ENCODE peak calls at places on chromosomes 1 and 21, in seven cellular contexts. One of them, this sample, is unnamed.

GRCh38 chr1:183610053-183610452 is 19.8 kb upstream of the NCF2 start:
- DNase-seq in NCI-H1105: no peak
- DNase-seq in Ammon's horn: no peak
- DNase-seq in Right ventricle myocardium superior: no peak
- DNase-seq in lung microvascular endothelial cell: peak
- DNase-seq in NCI-H1092 treated with DMSO at 0.1 percent for 48 hours: no peak
- DNase-seq in AG20443: peak
- DNase-seq in this sample: no peak

GRCh38 chr1:156694563-156694962 is 10.8 kb downstream of the CRABP2 start:
- DNase-seq in NCI-H1105: no peak
- DNase-seq in NCI-H1092 treated with DMSO at 0.1 percent for 48 hours: no peak
- DNase-seq in Ammon's horn: no peak
- DNase-seq in lung microvascular endothelial cell: no peak
- DNase-seq in AG20443: no peak
- DNase-seq in Right ventricle myocardium superior: no peak
- DNase-seq in this sample: no peak

GRCh38 chr21:14603202-14603601 is 57.1 kb upstream of the SAMSN1 start:
- DNase-seq in Ammon's horn: no peak
- DNase-seq in AG20443: no peak
- DNase-seq in NCI-H1105: no peak
- DNase-seq in Right ventricle myocardium superior: no peak
- DNase-seq in NCI-H1092 treated with DMSO at 0.1 percent for 48 hours: no peak
- DNase-seq in lung microvascular endothelial cell: peak
- DNase-seq in this sample: no peak

GRCh38 chr1:239725371-239725770 is 339.0 kb downstream of the CHRM3 start:
- DNase-seq in Ammon's horn: no peak
- DNase-seq in lung microvascular endothelial cell: no peak
- DNase-seq in Right ventricle myocardium superior: no peak
- DNase-seq in AG20443: no peak
- DNase-seq in NCI-H1105: no peak
- DNase-seq in NCI-H1092 treated with DMSO at 0.1 percent for 48 hours: no peak
- DNase-seq in this sample: no peak

GRCh38 chr1:234978397-234979291 is 150.0 kb downstream of the TOMM20 start:
- DNase-seq in AG20443: no peak
- DNase-seq in NCI-H1092 treated with DMSO at 0.1 percent for 48 hours: peak
- DNase-seq in Right ventricle myocardium superior: peak
- DNase-seq in lung microvascular endothelial cell: peak
- DNase-seq in Ammon's horn: peak
- DNase-seq in NCI-H1105: no peak
- DNase-seq in this sample: no peak

GRCh38 chr1:3062616-3063378 is 6.2 kb upstream of the PRDM16 start:
- DNase-seq in NCI-H1092 treated with DMSO at 0.1 percent for 48 hours: no peak
- DNase-seq in Ammon's horn: no peak
- DNase-seq in AG20443: no peak
- DNase-seq in lung microvascular endothelial cell: no peak
- DNase-seq in NCI-H1105: no peak
- DNase-seq in Right ventricle myocardium superior: peak
- DNase-seq in this sample: no peak

GRCh38 chr21:42534901-42535378 is 21.3 kb downstream of the SLC37A1 start:
- DNase-seq in NCI-H1092 treated with DMSO at 0.1 percent for 48 hours: no peak
- DNase-seq in lung microvascular endothelial cell: no peak
- DNase-seq in Right ventricle myocardium superior: no peak
- DNase-seq in AG20443: no peak
- DNase-seq in NCI-H1105: no peak
- DNase-seq in Ammon's horn: no peak
- DNase-seq in this sample: no peak

GRCh38 chr1:232678185-232678886 is 48.4 kb upstream of the SIPA1L2 start:
- DNase-seq in Ammon's horn: no peak
- DNase-seq in NCI-H1105: no peak
- DNase-seq in AG20443: no peak
- DNase-seq in NCI-H1092 treated with DMSO at 0.1 percent for 48 hours: no peak
- DNase-seq in Right ventricle myocardium superior: no peak
- DNase-seq in lung microvascular endothelial cell: peak
- DNase-seq in this sample: no peak

GRCh38 chr1:12453400-12454343 is 164.3 kb downstream of the DHRS3 start:
- DNase-seq in Right ventricle myocardium superior: no peak
- DNase-seq in Ammon's horn: no peak
- DNase-seq in AG20443: no peak
- DNase-seq in NCI-H1105: no peak
- DNase-seq in lung microvascular endothelial cell: no peak
- DNase-seq in NCI-H1092 treated with DMSO at 0.1 percent for 48 hours: no peak
- DNase-seq in this sample: no peak

GRCh38 chr21:32186843-32187242 is 92.0 kb downstream of the MIS18A start:
- DNase-seq in Right ventricle myocardium superior: no peak
- DNase-seq in NCI-H1105: no peak
- DNase-seq in NCI-H1092 treated with DMSO at 0.1 percent for 48 hours: peak
- DNase-seq in Ammon's horn: no peak
- DNase-seq in AG20443: no peak
- DNase-seq in lung microvascular endothelial cell: no peak
- DNase-seq in this sample: no peak

GRCh38 chr1:31799196-31799894 is 16.5 kb downstream of the SPOCD1 start:
- DNase-seq in AG20443: peak
- DNase-seq in Right ventricle myocardium superior: no peak
- DNase-seq in NCI-H1105: no peak
- DNase-seq in Ammon's horn: no peak
- DNase-seq in NCI-H1092 treated with DMSO at 0.1 percent for 48 hours: no peak
- DNase-seq in lung microvascular endothelial cell: no peak
- DNase-seq in this sample: no peak

GRCh38 chr1:88983791-88984552 is 8.5 kb downstream of the KYAT3 start:
- DNase-seq in AG20443: peak
- DNase-seq in NCI-H1105: no peak
- DNase-seq in lung microvascular endothelial cell: peak
- DNase-seq in NCI-H1092 treated with DMSO at 0.1 percent for 48 hours: peak
- DNase-seq in Ammon's horn: peak
- DNase-seq in Right ventricle myocardium superior: no peak
- DNase-seq in this sample: peak

GRCh38 chr1:33606272-33606671 is 133.8 kb downstream of the ZSCAN20 start:
- DNase-seq in Ammon's horn: no peak
- DNase-seq in NCI-H1105: no peak
- DNase-seq in AG20443: no peak
- DNase-seq in lung microvascular endothelial cell: no peak
- DNase-seq in Right ventricle myocardium superior: peak
- DNase-seq in NCI-H1092 treated with DMSO at 0.1 percent for 48 hours: no peak
- DNase-seq in this sample: no peak